ENCODE peak calls at places on chromosomes 13 and 19, in ten cellular contexts. Q is stimulated activated CD4-positive, alpha-beta T cell treated with anti-CD3 and anti-CD28 coated beads, Interleukin-12 subunit alpha, Interleukin-12 subunit beta, amount 100 ng/mL, for 48 hours; Z is NCI-H1092; C is A549; U is GDM1; L is cardiac fibroblast; F is RCC 7860; Y is AG04450; P is NCI-H2227 treated with DMSO at 0.1 percent for 48 hours; D is anterior cingulate cortex. S is an unnamed sample.

GRCh38 chr19:17390665-17391370 is 3.2 kb downstream of the CCDC194 start:
- DNase-seq in U (peak; percentile 91), Y (peak; percentile 72), Z (peak; percentile 82), D (peak; percentile 78), Q (peak; percentile 82), F (peak; percentile 54), P (peak; percentile 56), C (peak; percentile 91), L (peak; percentile 85), S (peak; percentile 95)

GRCh38 chr13:41668130-41668757 is 210.9 kb downstream of the RGCC start:
- DNase-seq in P (peak; percentile 59), D (peak; percentile 7), C (peak; percentile 90), Y (peak; percentile 85), F (peak; percentile 69), U (peak; percentile 90), Q (no peak), L (peak; percentile 97), Z (peak; percentile 66), S (peak; percentile 55)

GRCh38 chr13:49610176-49610575 is 18.1 kb upstream of the ARL11 start:
- DNase-seq in U (no peak), L (no peak), Q (no peak), P (peak; percentile 12), D (no peak), C (no peak), Z (peak; percentile 78), Y (no peak), F (no peak), S (no peak)

GRCh38 chr13:110306340-110306959 is 507 bp downstream of the COL4A1 start:
- DNase-seq in D (no peak), C (no peak), U (no peak), Q (no peak), Z (no peak), F (no peak), Y (no peak), L (peak; percentile 51), P (no peak), S (no peak)

GRCh38 chr19:2167896-2168618 is 4.3 kb downstream of the DOT1L start:
- DNase-seq in D (peak; percentile 12), L (peak; percentile 83), Z (no peak), U (peak; percentile 81), P (no peak), C (peak; percentile 50), Y (no peak), Q (no peak), F (peak; percentile 53), S (peak; percentile 70)

GRCh38 chr19:39411006-39411831 is 1.2 kb upstream of the PLEKHG2 start:
- DNase-seq in Q (no peak), P (no peak), C (peak; percentile 79), D (no peak), Z (no peak), U (no peak), F (peak; percentile 42), L (no peak), Y (no peak), S (peak; percentile 48)

GRCh38 chr13:50222569-50223332 is 207.5 kb downstream of the KCNRG start:
- DNase-seq in Y (no peak), F (peak; percentile 27), U (no peak), D (no peak), L (peak; percentile 93), C (no peak), P (peak; percentile 58), Z (peak; percentile 82), Q (no peak), S (no peak)

GRCh38 chr13:21322304-21322965 is 136.7 kb downstream of the ZDHHC20 start:
- DNase-seq in U (no peak), L (no peak), C (no peak), Q (no peak), Z (no peak), F (no peak), Y (no peak), D (no peak), P (no peak), S (no peak)

GRCh38 chr19:42175952-42176648 is 41.4 kb downstream of the DEDD2 start:
- DNase-seq in L (peak; percentile 26), Z (no peak), Q (no peak), Y (no peak), F (no peak), P (peak; percentile 76), C (peak; percentile 51), U (no peak), D (no peak), S (no peak)

GRCh38 chr13:27810009-27810408 is 17.7 kb downstream of the GSX1 start:
- DNase-seq in P (no peak), U (no peak), D (no peak), Q (no peak), Z (no peak), C (no peak), Y (no peak), L (no peak), F (no peak), S (no peak)

GRCh38 chr19:17348700-17349099 is 11.3 kb downstream of the GTPBP3 start:
- DNase-seq in U (no peak), Y (no peak), Q (no peak), Z (no peak), D (no peak), F (peak; percentile 77), L (peak; percentile 79), C (peak; percentile 62), P (peak; percentile 13), S (no peak)

GRCh38 chr13:76854894-76855293 is 31.3 kb downstream of the KCTD12 start:
- DNase-seq in Z (no peak), F (peak; percentile 21), Y (no peak), C (no peak), D (no peak), L (peak; percentile 44), Q (no peak), U (no peak), P (no peak), S (no peak)

GRCh38 chr19:30792561-30793505 is 420.6 kb downstream of the ZNF536 start:
- DNase-seq in P (no peak), F (no peak), Z (no peak), L (no peak), U (no peak), Y (no peak), C (no peak), Q (no peak), D (no peak), S (no peak)

GRCh38 chr19:45506991-45507863 is at the start of gene VASP:
- DNase-seq in C (peak; percentile 94), Q (peak; percentile 89), F (peak; percentile 63), P (peak; percentile 10), Y (no peak), U (peak; percentile 86), L (peak; percentile 88), D (peak; percentile 47), Z (peak; percentile 16), S (peak; percentile 83)

GRCh38 chr19:15038304-15038703 is 11.0 kb upstream of the CASP14 start:
- DNase-seq in Z (no peak), Q (no peak), F (no peak), C (no peak), P (no peak), D (no peak), Y (no peak), U (no peak), L (peak; percentile 25), S (no peak)

GRCh38 chr13:87798536-87798935 is 127.4 kb downstream of the SLITRK5 start:
- DNase-seq in Q (no peak), P (no peak), L (no peak), C (no peak), F (no peak), D (no peak), Z (peak; percentile 50), Y (no peak), U (no peak), S (no peak)

GRCh38 chr13:113726961-113727411 is 32.0 kb upstream of the TMEM255B start:
- DNase-seq in Y (no peak), Q (no peak), U (no peak), F (peak; percentile 28), P (no peak), C (no peak), D (no peak), Z (no peak), L (peak; percentile 65), S (no peak)

GRCh38 chr13:79735228-79735627 is 254.3 kb downstream of the NDFIP2 start:
- DNase-seq in Q (no peak), D (no peak), U (no peak), C (no peak), F (no peak), L (no peak), P (no peak), Y (no peak), Z (no peak), S (no peak)

S was measured in GM10248.